ENCODE peak calls at places on chromosome 2, in four cellular contexts. One of them, this sample, is unnamed.

GRCh38 chr2:26631815-26632214 is 9.4 kb downstream of the CIB4 start:
- DNase-seq in astrocyte of the spinal cord: no peak
- DNase-seq in foreskin fibroblast: no peak
- DNase-seq in posterior cingulate gyrus: no peak
- DNase-seq in this sample: no peak

GRCh38 chr2:171069286-171069956 is 91.3 kb downstream of the TLK1 start:
- DNase-seq in astrocyte of the spinal cord: no peak
- DNase-seq in foreskin fibroblast: no peak
- DNase-seq in posterior cingulate gyrus: no peak
- DNase-seq in this sample: no peak

GRCh38 chr2:217444932-217445331 is 557.9 kb downstream of the TNS1 start:
- DNase-seq in astrocyte of the spinal cord: no peak
- DNase-seq in foreskin fibroblast: no peak
- DNase-seq in posterior cingulate gyrus: no peak
- DNase-seq in this sample: no peak

GRCh38 chr2:69255760-69256159 is 131.3 kb downstream of the GFPT1 start:
- DNase-seq in astrocyte of the spinal cord: no peak
- DNase-seq in foreskin fibroblast: no peak
- DNase-seq in posterior cingulate gyrus: no peak
- DNase-seq in this sample: no peak

GRCh38 chr2:159807183-159808037 is 9.4 kb upstream of the CD302 start:
- DNase-seq in astrocyte of the spinal cord: peak; percentile 64
- DNase-seq in foreskin fibroblast: peak; percentile 69
- DNase-seq in posterior cingulate gyrus: no peak
- DNase-seq in this sample: no peak

GRCh38 chr2:53512071-53512841 is 255.3 kb upstream of the CHAC2 start:
- DNase-seq in astrocyte of the spinal cord: no peak
- DNase-seq in foreskin fibroblast: no peak
- DNase-seq in posterior cingulate gyrus: no peak
- DNase-seq in this sample: no peak

GRCh38 chr2:28269019-28269784 is 123.5 kb upstream of the FOSL2 start:
- DNase-seq in astrocyte of the spinal cord: peak; percentile 53
- DNase-seq in foreskin fibroblast: peak; percentile 37
- DNase-seq in posterior cingulate gyrus: no peak
- DNase-seq in this sample: no peak

GRCh38 chr2:38601061-38601460 is 1.7 kb downstream of the HNRNPLL start:
- DNase-seq in astrocyte of the spinal cord: peak; percentile 41
- DNase-seq in foreskin fibroblast: peak; percentile 26
- DNase-seq in posterior cingulate gyrus: no peak
- DNase-seq in this sample: no peak

GRCh38 chr2:67865871-67866386 is 196.9 kb downstream of the C1D start:
- DNase-seq in astrocyte of the spinal cord: no peak
- DNase-seq in foreskin fibroblast: no peak
- DNase-seq in posterior cingulate gyrus: no peak
- DNase-seq in this sample: no peak

This sample was measured in C1 segment of cervical spinal cord.